ENCODE peak calls at places on chromosomes 2 and 18, in eight cellular contexts. Q, N, B, S, J, X, F and L are unnamed samples.

GRCh38 chr2:196336715-196337617 is 165.6 kb upstream of the STK17B start:
- DNase-seq in J (peak), B (peak), F (no peak), S (no peak), X (no peak), N (peak), Q (peak), L (no peak)

GRCh38 chr18:79315589-79315988 is 80.1 kb upstream of the NFATC1 start:
- DNase-seq in F (no peak), N (no peak), S (no peak), Q (no peak), J (no peak), B (no peak), X (no peak), L (no peak)

GRCh38 chr2:45962522-45962921 is 311.0 kb downstream of the PRKCE start:
- DNase-seq in J (no peak), N (peak), Q (peak), F (peak), X (peak), B (no peak), S (peak), L (peak)

GRCh38 chr2:13000644-13001375 is 284.1 kb downstream of the TRIB2 start:
- DNase-seq in Q (no peak), X (peak), B (no peak), S (no peak), J (no peak), N (no peak), F (no peak), L (no peak)

GRCh38 chr2:41727152-41727551 is 320.7 kb upstream of the PKDCC start:
- DNase-seq in J (no peak), F (no peak), N (no peak), Q (no peak), X (no peak), B (no peak), S (no peak), L (no peak)

GRCh38 chr2:152407204-152407721 is 72.3 kb downstream of the FMNL2 start:
- DNase-seq in X (peak), B (no peak), N (peak), F (peak), Q (peak), J (no peak), S (no peak), L (no peak)

GRCh38 chr18:39600894-39601293 is 2035.3 kb upstream of the CELF4 start:
- DNase-seq in X (no peak), S (no peak), B (no peak), F (no peak), J (no peak), Q (no peak), N (no peak), L (no peak)

GRCh38 chr2:210318891-210319290 is 3.9 kb upstream of the MYL1 start:
- DNase-seq in S (no peak), B (no peak), Q (no peak), F (no peak), X (no peak), J (no peak), N (no peak), L (no peak)

GRCh38 chr2:168456526-168457176 is 579 bp downstream of the CERS6 start:
- DNase-seq in B (peak), F (no peak), N (peak), J (peak), S (no peak), X (peak), Q (peak), L (no peak)

GRCh38 chr2:63544017-63544627 is 44.2 kb downstream of the WDPCP start:
- DNase-seq in S (no peak), Q (peak), N (peak), X (no peak), B (no peak), F (no peak), J (no peak), L (no peak)

GRCh38 chr2:160214461-160215055 is 14.5 kb upstream of the ITGB6 start:
- DNase-seq in X (peak), J (peak), B (no peak), S (peak), N (peak), Q (peak), F (peak), L (peak)

GRCh38 chr2:166372046-166372445 is 3.7 kb downstream of the SCN9A start:
- DNase-seq in X (no peak), B (no peak), N (no peak), J (peak), S (no peak), F (no peak), Q (no peak), L (no peak)

GRCh38 chr2:174300114-174300513 is 34.6 kb upstream of the SP9 start:
- DNase-seq in S (no peak), N (no peak), B (no peak), J (peak), X (no peak), F (no peak), Q (peak), L (peak)

GRCh38 chr2:2232167-2232566 is 98.9 kb downstream of the MYT1L start:
- DNase-seq in J (no peak), S (no peak), Q (no peak), N (peak), F (no peak), X (no peak), B (no peak), L (no peak)

GRCh38 chr2:224178085-224178484 is 139.0 kb upstream of the SERPINE2 start:
- DNase-seq in B (no peak), J (no peak), Q (peak), F (peak), S (no peak), N (peak), X (no peak), L (no peak)

GRCh38 chr2:163266772-163267171 is 428.2 kb upstream of the KCNH7 start:
- DNase-seq in Q (peak), S (peak), B (no peak), F (peak), X (no peak), N (peak), J (no peak), L (peak)

GRCh38 chr18:55795101-55795669 is 207.2 kb upstream of the TCF4 start:
- DNase-seq in N (no peak), Q (peak), X (no peak), J (no peak), S (no peak), B (no peak), F (no peak), L (no peak)

GRCh38 chr2:200416878-200417277 is 93.0 kb downstream of the KCTD18 start:
- DNase-seq in F (no peak), N (peak), X (no peak), Q (no peak), B (no peak), J (no peak), S (no peak), L (no peak)

GRCh38 chr2:202716114-202716718 is 81.4 kb downstream of the FAM117B start:
- DNase-seq in Q (no peak), F (no peak), S (no peak), X (no peak), B (no peak), N (no peak), J (no peak), L (no peak)

GRCh38 chr2:119712571-119712970 is 33.6 kb downstream of the TMEM177 start:
- DNase-seq in F (no peak), S (no peak), X (no peak), Q (no peak), B (no peak), N (no peak), J (no peak), L (no peak)

GRCh38 chr2:64062840-64063239 is 43.6 kb upstream of the VPS54 start:
- DNase-seq in F (peak), B (no peak), X (no peak), N (peak), J (no peak), S (no peak), Q (peak), L (peak)

GRCh38 chr2:205883965-205884364 is 201.7 kb downstream of the NRP2 start:
- DNase-seq in X (no peak), S (no peak), F (no peak), B (no peak), N (no peak), J (no peak), Q (no peak), L (no peak)

GRCh38 chr2:180015951-180016709 is 9.0 kb upstream of the CWC22 start:
- DNase-seq in F (peak), Q (peak), J (no peak), B (no peak), X (no peak), N (peak), S (peak), L (peak)

GRCh38 chr18:25457636-25458035 is 105.7 kb upstream of the ZNF521 start:
- DNase-seq in S (peak), X (no peak), Q (peak), B (no peak), N (peak), F (no peak), J (no peak), L (no peak)

GRCh38 chr2:128235581-128235980 is 83.1 kb downstream of the HS6ST1 start:
- DNase-seq in X (no peak), F (no peak), S (no peak), J (no peak), Q (no peak), B (no peak), N (no peak), L (no peak)

GRCh38 chr2:173522356-173522755 is 167.7 kb downstream of the CDCA7 start:
- DNase-seq in B (no peak), X (no peak), Q (peak), S (no peak), N (no peak), J (no peak), F (no peak), L (no peak)

GRCh38 chr2:158776236-158776635 is 18.9 kb upstream of the DAPL1 start:
- DNase-seq in Q (no peak), J (no peak), B (no peak), N (no peak), F (no peak), S (no peak), X (no peak), L (no peak)

GRCh38 chr2:70785137-70785911 is 5.1 kb downstream of the FIGLA start:
- DNase-seq in Q (peak), J (peak), B (peak), F (peak), X (no peak), S (no peak), N (peak), L (no peak)

GRCh38 chr2:30206461-30207430 is 24.6 kb upstream of the LBH start:
- DNase-seq in S (no peak), X (no peak), B (no peak), J (no peak), Q (no peak), F (no peak), N (no peak), L (no peak)

GRCh38 chr2:43019536-43020183 is 206.7 kb downstream of the ZFP36L2 start:
- DNase-seq in N (no peak), X (no peak), B (no peak), F (no peak), S (no peak), J (no peak), Q (no peak), L (no peak)

GRCh38 chr2:226763320-226763719 is 36.3 kb downstream of the IRS1 start:
- DNase-seq in F (no peak), J (no peak), X (no peak), Q (no peak), S (no peak), N (peak), B (no peak), L (no peak)

GRCh38 chr2:226758886-226759660 is 40.5 kb downstream of the IRS1 start:
- DNase-seq in F (peak), S (peak), X (no peak), B (no peak), J (no peak), Q (peak), N (peak), L (no peak)

GRCh38 chr2:226759768-226760167 is 39.9 kb downstream of the IRS1 start:
- DNase-seq in B (no peak), X (peak), F (no peak), N (no peak), J (no peak), S (no peak), Q (no peak), L (no peak)

GRCh38 chr2:226760412-226761194 is 39.0 kb downstream of the IRS1 start:
- DNase-seq in X (peak), N (peak), B (no peak), S (peak), Q (peak), F (peak), J (peak), L (peak)

DNA sequence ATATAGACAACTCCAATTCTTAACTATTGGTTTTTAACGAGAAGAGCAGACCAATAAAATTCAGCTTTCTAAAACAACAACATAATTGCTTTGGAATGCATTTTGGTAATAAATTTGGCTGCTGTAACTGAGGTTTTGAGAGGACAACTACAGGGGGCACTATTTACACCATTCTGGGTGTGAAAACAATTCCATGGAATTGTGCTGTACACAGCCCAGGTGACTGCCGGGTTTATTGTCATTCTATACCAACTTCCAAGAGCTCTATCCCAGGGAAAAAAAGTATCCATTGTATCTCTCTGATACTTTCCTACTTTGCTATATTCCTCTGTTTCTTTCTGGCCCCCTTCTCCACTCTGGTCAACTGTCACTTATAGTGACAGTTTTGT is 38.4 kb downstream of the IRS1 start:
- DNase-seq in X (no peak), S (no peak), B (no peak), N (no peak), F (no peak), J (no peak), Q (no peak), L (no peak)
- TF ChIP-seq CTCF in X (no peak), S (no peak), B (no peak), N (no peak), F (no peak), J (peak), Q (peak), L (no peak)

GRCh38 chr2:240526521-240526920 is 31.3 kb downstream of the ANKMY1 start:
- DNase-seq in X (no peak), S (no peak), N (no peak), J (no peak), B (no peak), Q (no peak), F (no peak), L (no peak)
- H3K4me3 ChIP-seq in X (no peak), S (no peak), N (no peak), J (no peak), B (no peak), Q (no peak), F (no peak), L (no peak)

DNA sequence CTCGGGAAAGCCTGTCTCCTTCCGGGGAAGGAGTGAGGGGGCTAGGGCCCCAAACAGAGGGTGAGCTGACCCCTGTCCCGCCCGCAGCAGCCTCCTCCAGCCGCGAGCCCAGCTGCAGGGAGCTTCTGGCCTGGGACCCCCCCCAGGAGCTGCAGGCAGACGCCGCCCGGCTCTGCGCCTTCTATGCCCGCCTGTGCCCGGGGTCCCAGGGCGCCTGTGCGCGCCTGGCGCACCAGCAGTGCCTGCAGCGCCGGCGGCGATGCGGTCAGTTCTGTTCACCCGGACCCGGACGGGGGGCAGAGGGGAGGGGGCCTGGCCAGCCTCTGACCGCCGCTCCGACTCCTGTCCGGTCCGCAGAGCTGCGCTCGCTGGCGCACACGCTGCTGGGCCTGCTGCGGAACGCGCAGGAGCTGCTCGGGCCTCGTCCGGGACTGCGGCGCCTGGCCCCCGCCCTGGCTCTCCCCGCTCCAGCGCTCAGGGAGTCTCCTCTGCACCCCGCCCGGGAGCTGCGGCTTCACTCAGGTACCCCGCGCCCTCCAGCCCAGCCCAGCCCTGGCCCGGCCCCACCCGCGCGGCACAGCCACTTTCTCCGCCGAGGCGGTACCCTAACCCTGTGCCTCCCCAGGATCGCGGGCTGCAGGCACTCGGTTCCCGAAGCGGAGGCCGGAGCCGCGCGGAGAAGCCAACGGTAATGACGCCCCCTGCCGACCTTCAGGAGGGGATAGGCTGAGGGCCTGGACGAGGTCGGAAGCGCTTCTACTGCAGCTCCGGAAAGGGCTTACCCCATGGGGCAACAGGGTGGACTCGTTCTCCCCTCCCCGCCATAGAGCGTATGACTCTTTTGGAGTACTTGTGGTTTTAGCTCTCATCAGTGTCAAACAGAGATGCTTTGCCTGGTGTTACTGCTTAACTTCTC is 2.0 kb upstream of the CHRND start:
- DNase-seq in Q (peak), J (peak), N (peak), F (no peak), S (no peak), B (no peak), X (peak), L (no peak)
- TF ChIP-seq CTCF in Q (peak), J (peak), N (peak), F (peak), S (peak), B (no peak), X (no peak), L (peak)

GRCh38 chr18:9488535-9488934 is 13.2 kb downstream of the RALBP1 start:
- DNase-seq in S (no peak), N (peak), F (no peak), B (no peak), Q (peak), J (no peak), X (no peak), L (no peak)

GRCh38 chr18:9477509-9477908 is 2.2 kb downstream of the RALBP1 start:
- DNase-seq in X (no peak), N (no peak), B (no peak), Q (peak), F (no peak), J (no peak), S (no peak), L (no peak)

GRCh38 chr18:9483526-9483925 is 8.2 kb downstream of the RALBP1 start:
- DNase-seq in F (no peak), Q (no peak), S (no peak), X (no peak), N (no peak), J (no peak), B (no peak), L (no peak)

GRCh38 chr18:9478545-9478944 is 3.2 kb downstream of the RALBP1 start:
- DNase-seq in X (no peak), S (no peak), F (no peak), J (no peak), N (no peak), Q (no peak), B (no peak), L (no peak)

DNA sequence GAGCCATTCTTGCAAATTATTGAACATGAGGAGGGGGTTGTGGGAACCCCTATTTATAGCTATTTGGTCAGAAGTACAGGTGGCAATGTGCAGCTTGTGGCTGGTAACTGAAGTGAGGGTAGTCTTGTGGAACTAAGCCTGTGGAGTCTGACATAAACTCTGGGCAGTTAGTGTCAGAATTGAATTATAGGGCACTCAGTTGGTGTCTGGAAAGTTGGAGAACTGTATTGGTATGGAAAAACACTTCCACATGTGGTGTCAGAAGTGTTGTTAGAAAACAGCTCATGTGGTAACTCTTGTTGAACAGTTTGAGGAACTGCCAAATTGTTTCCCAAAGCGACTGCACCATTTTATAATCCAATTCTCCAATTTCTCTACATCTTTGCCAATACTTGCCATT is 7.5 kb downstream of the RALBP1 start:
- DNase-seq in Q (no peak), B (no peak), X (no peak), S (no peak), F (no peak), N (no peak), J (no peak), L (no peak)
- H3K4me3 ChIP-seq in Q (no peak), B (no peak), X (no peak), S (no peak), F (no peak), N (no peak), J (no peak), L (no peak)

GRCh38 chr2:143501245-143501644 is 372.0 kb downstream of the ARHGAP15 start:
- DNase-seq in F (no peak), B (no peak), X (no peak), S (no peak), N (no peak), Q (no peak), J (no peak), L (no peak)
- TF ChIP-seq CTCF in F (no peak), B (no peak), X (no peak), S (no peak), N (no peak), Q (no peak), J (no peak), L (no peak)

GRCh38 chr2:219059725-219060682 is 717 bp downstream of the IHH start:
- DNase-seq in Q (no peak), X (no peak), S (no peak), N (no peak), J (no peak), F (no peak), B (peak), L (no peak)

GRCh38 chr2:219058541-219059374 is 2.0 kb downstream of the IHH start:
- DNase-seq in N (no peak), B (no peak), S (no peak), F (no peak), X (peak), Q (no peak), J (peak), L (no peak)

GRCh38 chr2:219060821-219061791 is at the start of gene IHH:
- DNase-seq in Q (peak), B (peak), S (no peak), J (no peak), X (no peak), N (peak), F (no peak), L (no peak)

GRCh38 chr2:219057709-219058540 is 2.8 kb downstream of the IHH start:
- DNase-seq in Q (peak), S (no peak), X (peak), B (peak), N (peak), F (peak), J (peak), L (no peak)

DNA sequence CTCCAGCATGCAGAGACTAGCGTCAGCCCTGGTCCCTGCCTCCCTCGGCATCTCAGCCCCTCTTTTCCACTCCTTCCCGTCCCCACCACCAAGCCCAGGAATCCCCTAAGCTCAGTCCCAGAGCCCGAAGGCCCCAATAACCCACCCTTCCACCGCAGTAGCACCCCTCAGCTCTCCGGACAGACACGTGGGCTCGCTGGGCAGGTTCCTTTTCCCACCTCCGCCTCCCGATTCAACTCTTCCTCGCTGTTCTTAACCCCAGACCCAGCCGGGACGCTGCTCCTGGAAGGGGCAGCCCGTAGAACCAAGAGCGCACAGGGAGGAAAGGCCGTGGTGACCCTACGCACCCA is 1.4 kb downstream of the IHH start:
- DNase-seq in S (no peak), J (no peak), B (no peak), F (no peak), X (no peak), N (no peak), Q (no peak), L (no peak)
- H3K4me3 ChIP-seq in S (no peak), J (peak), B (peak), F (no peak), X (peak), N (no peak), Q (no peak), L (no peak)

DNA sequence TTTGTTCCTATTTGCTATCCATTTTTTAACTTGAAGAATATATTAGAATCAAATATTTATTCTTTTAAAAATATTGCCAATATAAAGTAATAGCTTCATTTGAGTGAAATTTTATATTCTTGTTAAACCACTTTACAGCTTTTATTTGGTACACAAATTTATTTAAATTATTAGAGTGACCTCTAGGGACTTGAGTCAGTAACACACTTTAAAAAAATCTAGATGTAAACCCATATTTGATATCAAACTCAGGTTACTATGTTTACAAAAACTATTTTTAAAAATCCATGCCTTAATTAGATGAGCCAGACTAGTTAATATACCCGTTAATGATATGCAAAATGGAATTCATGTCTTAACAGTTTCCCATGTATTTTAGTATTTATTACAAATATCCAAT is 134.6 kb downstream of the MAP4K4 start:
- DNase-seq in X (no peak), N (no peak), J (no peak), F (no peak), Q (no peak), B (no peak), S (no peak), L (no peak)
- TF ChIP-seq CTCF in X (peak), N (no peak), J (no peak), F (no peak), Q (peak), B (peak), S (no peak), L (peak)